ENCODE peak calls at places on chromosomes 2 and 18, in nine cellular contexts. One of them, this sample, is unnamed.
A peak's percentile ranks its signal among the peaks of the same experiment; 100 is the strongest.

GRCh38 chr2:185181901-185182300 is 556.7 kb upstream of the FSIP2 start:
- DNase-seq in lower leg skin: no peak
- DNase-seq in left lung: no peak
- DNase-seq in dorsolateral prefrontal cortex: no peak
- DNase-seq in left ventricle myocardium inferior: no peak
- DNase-seq in spleen: no peak
- DNase-seq in fibroblast of pulmonary artery: no peak
- DNase-seq in DND-41: no peak
- DNase-seq in GM12865: no peak
- DNase-seq in this sample: no peak

GRCh38 chr18:8800041-8800441 is 94.7 kb downstream of the MTCL1 start:
- DNase-seq in left ventricle myocardium inferior: no peak
- DNase-seq in fibroblast of pulmonary artery: peak; percentile 51
- DNase-seq in left lung: no peak
- DNase-seq in DND-41: no peak
- DNase-seq in lower leg skin: no peak
- DNase-seq in spleen: no peak
- DNase-seq in dorsolateral prefrontal cortex: no peak
- DNase-seq in GM12865: no peak
- DNase-seq in this sample: no peak

GRCh38 chr2:239073270-239073669 is 225.4 kb downstream of the TWIST2 start:
- DNase-seq in DND-41: no peak
- DNase-seq in fibroblast of pulmonary artery: no peak
- DNase-seq in GM12865: no peak
- DNase-seq in spleen: peak; percentile 66
- DNase-seq in left ventricle myocardium inferior: peak; percentile 63
- DNase-seq in left lung: no peak
- DNase-seq in lower leg skin: no peak
- DNase-seq in dorsolateral prefrontal cortex: no peak
- DNase-seq in this sample: no peak

GRCh38 chr2:207231106-207231860 is 65.5 kb upstream of the KLF7 start:
- DNase-seq in DND-41: no peak
- DNase-seq in left ventricle myocardium inferior: no peak
- DNase-seq in GM12865: no peak
- DNase-seq in lower leg skin: no peak
- DNase-seq in dorsolateral prefrontal cortex: no peak
- DNase-seq in left lung: no peak
- DNase-seq in fibroblast of pulmonary artery: no peak
- DNase-seq in spleen: no peak
- DNase-seq in this sample: no peak

GRCh38 chr2:131104487-131105155 is 515 bp upstream of the PLEKHB2 start:
- DNase-seq in DND-41: peak; percentile 56
- DNase-seq in spleen: peak; percentile 93
- DNase-seq in fibroblast of pulmonary artery: peak; percentile 83
- DNase-seq in dorsolateral prefrontal cortex: no peak
- DNase-seq in GM12865: peak; percentile 90
- DNase-seq in left lung: peak; percentile 80
- DNase-seq in lower leg skin: peak; percentile 89
- DNase-seq in left ventricle myocardium inferior: no peak
- DNase-seq in this sample: peak; percentile 79

GRCh38 chr2:84870306-84870705 is 10.6 kb downstream of the TRABD2A start:
- DNase-seq in left lung: no peak
- DNase-seq in dorsolateral prefrontal cortex: no peak
- DNase-seq in left ventricle myocardium inferior: no peak
- DNase-seq in spleen: no peak
- DNase-seq in lower leg skin: peak; percentile 70
- DNase-seq in fibroblast of pulmonary artery: no peak
- DNase-seq in GM12865: peak; percentile 61
- DNase-seq in DND-41: peak; percentile 30
- DNase-seq in this sample: peak; percentile 54

GRCh38 chr2:127376265-127376664 is 11.5 kb downstream of the MAP3K2 start:
- DNase-seq in GM12865: no peak
- DNase-seq in lower leg skin: no peak
- DNase-seq in spleen: no peak
- DNase-seq in fibroblast of pulmonary artery: no peak
- DNase-seq in left lung: no peak
- DNase-seq in DND-41: no peak
- DNase-seq in left ventricle myocardium inferior: no peak
- DNase-seq in dorsolateral prefrontal cortex: no peak
- DNase-seq in this sample: no peak

GRCh38 chr2:44930274-44930826 is 11.2 kb upstream of the SIX3 start:
- DNase-seq in DND-41: no peak
- DNase-seq in dorsolateral prefrontal cortex: no peak
- DNase-seq in left ventricle myocardium inferior: no peak
- DNase-seq in spleen: no peak
- DNase-seq in lower leg skin: peak; percentile 60
- DNase-seq in left lung: no peak
- DNase-seq in GM12865: no peak
- DNase-seq in fibroblast of pulmonary artery: no peak
- DNase-seq in this sample: no peak

GRCh38 chr2:26492749-26493515 is 15.0 kb upstream of the OTOF start:
- DNase-seq in left lung: no peak
- DNase-seq in dorsolateral prefrontal cortex: no peak
- DNase-seq in spleen: peak; percentile 51
- DNase-seq in DND-41: no peak
- DNase-seq in fibroblast of pulmonary artery: no peak
- DNase-seq in GM12865: no peak
- DNase-seq in left ventricle myocardium inferior: no peak
- DNase-seq in lower leg skin: no peak
- DNase-seq in this sample: no peak

GRCh38 chr2:26493631-26494030 is 15.7 kb upstream of the OTOF start:
- DNase-seq in lower leg skin: no peak
- DNase-seq in dorsolateral prefrontal cortex: no peak
- DNase-seq in fibroblast of pulmonary artery: no peak
- DNase-seq in DND-41: no peak
- DNase-seq in left ventricle myocardium inferior: no peak
- DNase-seq in GM12865: peak; percentile 15
- DNase-seq in left lung: no peak
- DNase-seq in spleen: peak; percentile 14
- DNase-seq in this sample: no peak

GRCh38 chr2:26494199-26494598 is 16.3 kb upstream of the OTOF start:
- DNase-seq in DND-41: no peak
- DNase-seq in GM12865: no peak
- DNase-seq in dorsolateral prefrontal cortex: no peak
- DNase-seq in lower leg skin: no peak
- DNase-seq in left lung: no peak
- DNase-seq in fibroblast of pulmonary artery: no peak
- DNase-seq in spleen: peak; percentile 12
- DNase-seq in left ventricle myocardium inferior: no peak
- DNase-seq in this sample: no peak

GRCh38 chr2:26494891-26495290 is 17.0 kb upstream of the OTOF start:
- DNase-seq in spleen: peak; percentile 60
- DNase-seq in DND-41: no peak
- DNase-seq in dorsolateral prefrontal cortex: no peak
- DNase-seq in left lung: no peak
- DNase-seq in left ventricle myocardium inferior: no peak
- DNase-seq in fibroblast of pulmonary artery: no peak
- DNase-seq in lower leg skin: no peak
- DNase-seq in GM12865: no peak
- DNase-seq in this sample: no peak

GRCh38 chr2:26495705-26496271 is 17.9 kb upstream of the OTOF start:
- DNase-seq in left lung: no peak
- DNase-seq in DND-41: no peak
- DNase-seq in lower leg skin: no peak
- DNase-seq in dorsolateral prefrontal cortex: no peak
- DNase-seq in GM12865: no peak
- DNase-seq in fibroblast of pulmonary artery: no peak
- DNase-seq in left ventricle myocardium inferior: no peak
- DNase-seq in spleen: peak; percentile 32
- DNase-seq in this sample: no peak
- H3K4me3 ChIP-seq in left lung: no peak overlapping the region
- H3K4me3 ChIP-seq in DND-41: no peak overlapping the region
- H3K4me3 ChIP-seq in lower leg skin: no peak overlapping the region
- H3K4me3 ChIP-seq in dorsolateral prefrontal cortex: no peak overlapping the region
- H3K4me3 ChIP-seq in GM12865: no peak overlapping the region
- H3K4me3 ChIP-seq in fibroblast of pulmonary artery: no peak overlapping the region
- H3K4me3 ChIP-seq in left ventricle myocardium inferior: no peak overlapping the region
- H3K4me3 ChIP-seq in spleen: no peak overlapping the region
- H3K4me3 ChIP-seq in this sample: no peak overlapping the region

DNA sequence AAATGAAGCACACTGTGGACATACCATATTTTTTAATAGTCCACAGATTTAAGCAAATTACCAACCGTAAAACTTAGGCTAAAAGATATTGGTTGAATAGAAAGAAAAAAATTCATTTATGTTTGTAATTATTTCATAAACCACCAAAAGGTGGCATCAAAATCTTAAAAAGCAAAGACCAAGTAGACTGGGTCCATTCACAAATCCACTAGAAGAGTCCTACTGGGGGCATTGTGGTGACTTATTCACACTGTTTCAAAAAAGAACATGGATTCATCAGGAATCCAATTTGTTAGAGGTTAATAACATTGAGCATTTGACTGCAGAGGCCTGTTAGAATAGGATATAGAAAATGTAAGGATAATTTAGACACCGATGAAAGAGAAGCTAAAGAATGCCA is 194.9 kb upstream of the KYNU start:
- DNase-seq in lower leg skin: no peak
- DNase-seq in GM12865: peak; percentile 29
- DNase-seq in fibroblast of pulmonary artery: peak; percentile 45
- DNase-seq in spleen: no peak
- DNase-seq in dorsolateral prefrontal cortex: no peak
- DNase-seq in left ventricle myocardium inferior: no peak
- DNase-seq in left lung: no peak
- DNase-seq in DND-41: no peak
- DNase-seq in this sample: no peak
- TF ChIP-seq CTCF in lower leg skin: no peak
- TF ChIP-seq CTCF in GM12865: no peak
- TF ChIP-seq CTCF in fibroblast of pulmonary artery: peak; percentile 20
- TF ChIP-seq CTCF in spleen: no peak
- TF ChIP-seq CTCF in dorsolateral prefrontal cortex: peak; percentile 72
- TF ChIP-seq CTCF in left ventricle myocardium inferior: no peak
- TF ChIP-seq CTCF in left lung: peak; percentile 9
- TF ChIP-seq CTCF in DND-41: no peak
- TF ChIP-seq CTCF in this sample: peak; percentile 26

DNA sequence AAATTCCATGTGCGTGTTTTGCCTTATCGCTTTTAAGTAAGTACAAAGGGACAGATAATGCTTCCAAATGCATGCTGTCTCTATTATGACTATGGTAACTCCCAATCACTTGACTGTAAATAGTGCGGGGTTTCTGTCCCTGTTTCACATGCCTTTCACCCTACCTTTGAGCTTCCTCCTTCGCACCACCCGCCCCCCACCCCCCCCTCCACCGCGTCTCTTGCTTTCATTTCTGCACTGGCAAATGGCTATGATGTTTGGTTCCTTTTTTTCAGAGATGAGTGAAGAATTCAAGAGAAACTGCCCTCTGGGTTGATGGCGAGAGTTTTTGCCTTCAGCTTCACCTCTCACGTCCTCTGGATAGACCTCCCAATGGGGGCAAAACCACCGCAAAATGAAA is 25.0 kb upstream of the SPP2 start:
- DNase-seq in left lung: no peak
- DNase-seq in fibroblast of pulmonary artery: no peak
- DNase-seq in lower leg skin: no peak
- DNase-seq in spleen: no peak
- DNase-seq in dorsolateral prefrontal cortex: no peak
- DNase-seq in GM12865: peak; percentile 20
- DNase-seq in left ventricle myocardium inferior: no peak
- DNase-seq in DND-41: no peak
- DNase-seq in this sample: no peak
- H3K4me3 ChIP-seq in left lung: no peak overlapping the region
- H3K4me3 ChIP-seq in fibroblast of pulmonary artery: no peak overlapping the region
- H3K4me3 ChIP-seq in lower leg skin: no peak overlapping the region
- H3K4me3 ChIP-seq in spleen: no peak overlapping the region
- H3K4me3 ChIP-seq in dorsolateral prefrontal cortex: no peak overlapping the region
- H3K4me3 ChIP-seq in GM12865: no peak overlapping the region
- H3K4me3 ChIP-seq in left ventricle myocardium inferior: no peak overlapping the region
- H3K4me3 ChIP-seq in DND-41: no peak overlapping the region
- H3K4me3 ChIP-seq in this sample: no peak overlapping the region

GRCh38 chr2:177212895-177213856 is 582 bp downstream of the HNRNPA3 start:
- DNase-seq in spleen: peak; percentile 97
- DNase-seq in fibroblast of pulmonary artery: peak; percentile 92
- DNase-seq in left ventricle myocardium inferior: peak; percentile 94
- DNase-seq in lower leg skin: peak; percentile 98
- DNase-seq in left lung: peak; percentile 93
- DNase-seq in dorsolateral prefrontal cortex: peak; percentile 77
- DNase-seq in DND-41: peak; percentile 91
- DNase-seq in GM12865: peak; percentile 95
- DNase-seq in this sample: peak; percentile 92

GRCh38 chr2:177211602-177212105 is 940 bp upstream of the HNRNPA3 start:
- DNase-seq in left lung: no peak
- DNase-seq in lower leg skin: no peak
- DNase-seq in dorsolateral prefrontal cortex: no peak
- DNase-seq in DND-41: no peak
- DNase-seq in fibroblast of pulmonary artery: no peak
- DNase-seq in GM12865: no peak
- DNase-seq in left ventricle myocardium inferior: no peak
- DNase-seq in spleen: no peak
- DNase-seq in this sample: no peak

GRCh38 chr2:177207101-177207500 is 5.5 kb upstream of the HNRNPA3 start:
- DNase-seq in DND-41: no peak
- DNase-seq in fibroblast of pulmonary artery: no peak
- DNase-seq in spleen: no peak
- DNase-seq in dorsolateral prefrontal cortex: no peak
- DNase-seq in GM12865: peak; percentile 68
- DNase-seq in lower leg skin: no peak
- DNase-seq in left ventricle myocardium inferior: no peak
- DNase-seq in left lung: no peak
- DNase-seq in this sample: no peak

GRCh38 chr2:177212106-177212894 is at the start of gene HNRNPA3:
- DNase-seq in lower leg skin: peak; percentile 100
- DNase-seq in GM12865: peak; percentile 99
- DNase-seq in spleen: peak; percentile 100
- DNase-seq in left lung: peak; percentile 99
- DNase-seq in fibroblast of pulmonary artery: peak; percentile 99
- DNase-seq in left ventricle myocardium inferior: peak; percentile 99
- DNase-seq in DND-41: peak; percentile 99
- DNase-seq in dorsolateral prefrontal cortex: peak; percentile 98
- DNase-seq in this sample: peak; percentile 99

DNA sequence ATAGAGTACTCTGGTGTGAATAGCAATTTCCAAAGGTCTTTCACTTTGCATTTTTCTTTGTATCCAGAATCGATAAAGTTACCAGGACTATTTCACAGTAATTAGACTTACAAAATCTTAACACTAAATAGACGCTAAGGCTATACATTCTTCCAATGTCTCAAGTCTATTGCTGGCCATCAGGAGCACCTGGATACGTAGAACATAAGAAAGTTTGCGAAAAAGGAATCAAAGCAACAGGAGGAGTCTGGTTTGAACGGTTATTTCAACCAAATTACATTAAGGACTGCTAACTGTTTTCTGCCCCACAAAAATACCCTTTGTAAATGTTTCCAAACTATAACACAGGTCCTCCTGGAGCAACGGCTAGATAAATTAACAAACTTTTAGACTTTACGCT is 1.4 kb upstream of the HNRNPA3 start:
- DNase-seq in fibroblast of pulmonary artery: no peak
- DNase-seq in left lung: no peak
- DNase-seq in DND-41: no peak
- DNase-seq in left ventricle myocardium inferior: no peak
- DNase-seq in spleen: no peak
- DNase-seq in GM12865: no peak
- DNase-seq in lower leg skin: no peak
- DNase-seq in dorsolateral prefrontal cortex: no peak
- DNase-seq in this sample: no peak
- TF ChIP-seq CTCF in fibroblast of pulmonary artery: no peak
- TF ChIP-seq CTCF in left lung: no peak
- TF ChIP-seq CTCF in DND-41: no peak
- TF ChIP-seq CTCF in left ventricle myocardium inferior: no peak
- TF ChIP-seq CTCF in spleen: no peak
- TF ChIP-seq CTCF in GM12865: no peak
- TF ChIP-seq CTCF in lower leg skin: no peak
- TF ChIP-seq CTCF in dorsolateral prefrontal cortex: no peak
- TF ChIP-seq CTCF in this sample: no peak

This sample was measured in right atrium auricular region.